ENCODE peak calls at places on chromosomes 13 and 19, in eight cellular contexts. One of them, this sample, is unnamed.

GRCh38 chr13:73993661-73994060 is 140.5 kb downstream of the KLF12 start:
- DNase-seq in mucosa of descending colon: no peak
- DNase-seq in progenitor cell of endocrine pancreas: no peak
- DNase-seq in A673: no peak
- DNase-seq in heart left ventricle: no peak
- DNase-seq in CD4-positive, alpha-beta T cell: no peak
- DNase-seq in foreskin fibroblast: no peak
- DNase-seq in neural crest cell: no peak
- DNase-seq in this sample: no peak

GRCh38 chr13:99662678-99663077 is 161.4 kb downstream of the TM9SF2 start:
- DNase-seq in mucosa of descending colon: no peak
- DNase-seq in progenitor cell of endocrine pancreas: no peak
- DNase-seq in A673: no peak
- DNase-seq in heart left ventricle: no peak
- DNase-seq in CD4-positive, alpha-beta T cell: no peak
- DNase-seq in foreskin fibroblast: no peak
- DNase-seq in neural crest cell: no peak
- DNase-seq in this sample: no peak

GRCh38 chr19:38712161-38712748 is 32.0 kb downstream of the CAPN12 start:
- DNase-seq in mucosa of descending colon: no peak
- DNase-seq in progenitor cell of endocrine pancreas: no peak
- DNase-seq in A673: no peak
- DNase-seq in heart left ventricle: no peak
- DNase-seq in CD4-positive, alpha-beta T cell: no peak
- DNase-seq in foreskin fibroblast: no peak
- DNase-seq in neural crest cell: no peak
- DNase-seq in this sample: no peak

GRCh38 chr19:46133101-46133627 is 8.7 kb upstream of the IGFL3 start:
- DNase-seq in mucosa of descending colon: no peak
- DNase-seq in progenitor cell of endocrine pancreas: peak
- DNase-seq in A673: peak
- DNase-seq in heart left ventricle: no peak
- DNase-seq in CD4-positive, alpha-beta T cell: no peak
- DNase-seq in foreskin fibroblast: peak
- DNase-seq in neural crest cell: peak
- DNase-seq in this sample: no peak

GRCh38 chr19:48963371-48964204 is 1.5 kb upstream of the FTL start:
- DNase-seq in mucosa of descending colon: peak
- DNase-seq in progenitor cell of endocrine pancreas: peak
- DNase-seq in A673: peak
- DNase-seq in heart left ventricle: peak
- DNase-seq in CD4-positive, alpha-beta T cell: no peak
- DNase-seq in foreskin fibroblast: peak
- DNase-seq in neural crest cell: peak
- DNase-seq in this sample: peak

GRCh38 chr13:113930711-113931637 is 42.9 kb downstream of the C13orf46 start:
- DNase-seq in mucosa of descending colon: no peak
- DNase-seq in progenitor cell of endocrine pancreas: no peak
- DNase-seq in A673: no peak
- DNase-seq in heart left ventricle: no peak
- DNase-seq in CD4-positive, alpha-beta T cell: peak
- DNase-seq in foreskin fibroblast: no peak
- DNase-seq in neural crest cell: no peak
- DNase-seq in this sample: peak

GRCh38 chr13:77002590-77003190 is 10.8 kb downstream of the CLN5 start:
- DNase-seq in mucosa of descending colon: no peak
- DNase-seq in progenitor cell of endocrine pancreas: no peak
- DNase-seq in A673: peak
- DNase-seq in heart left ventricle: no peak
- DNase-seq in CD4-positive, alpha-beta T cell: no peak
- DNase-seq in foreskin fibroblast: peak
- DNase-seq in neural crest cell: no peak
- DNase-seq in this sample: no peak

GRCh38 chr13:97892717-97893116 is 60.8 kb upstream of the IPO5 start:
- DNase-seq in mucosa of descending colon: no peak
- DNase-seq in progenitor cell of endocrine pancreas: no peak
- DNase-seq in A673: no peak
- DNase-seq in heart left ventricle: no peak
- DNase-seq in CD4-positive, alpha-beta T cell: no peak
- DNase-seq in foreskin fibroblast: peak
- DNase-seq in neural crest cell: no peak
- DNase-seq in this sample: no peak

GRCh38 chr13:84609716-84610115 is 727.4 kb upstream of the SLITRK1 start:
- DNase-seq in mucosa of descending colon: no peak
- DNase-seq in progenitor cell of endocrine pancreas: no peak
- DNase-seq in A673: peak
- DNase-seq in heart left ventricle: no peak
- DNase-seq in CD4-positive, alpha-beta T cell: no peak
- DNase-seq in foreskin fibroblast: peak
- DNase-seq in neural crest cell: no peak
- DNase-seq in this sample: no peak

GRCh38 chr19:2039959-2040646 is 10.9 kb downstream of the MKNK2 start:
- DNase-seq in mucosa of descending colon: peak
- DNase-seq in progenitor cell of endocrine pancreas: no peak
- DNase-seq in A673: no peak
- DNase-seq in heart left ventricle: peak
- DNase-seq in CD4-positive, alpha-beta T cell: no peak
- DNase-seq in foreskin fibroblast: no peak
- DNase-seq in neural crest cell: no peak
- DNase-seq in this sample: peak

GRCh38 chr19:2040647-2041435 is 10.2 kb downstream of the MKNK2 start:
- DNase-seq in mucosa of descending colon: peak
- DNase-seq in progenitor cell of endocrine pancreas: no peak
- DNase-seq in A673: no peak
- DNase-seq in heart left ventricle: peak
- DNase-seq in CD4-positive, alpha-beta T cell: no peak
- DNase-seq in foreskin fibroblast: no peak
- DNase-seq in neural crest cell: no peak
- DNase-seq in this sample: peak

GRCh38 chr19:2038284-2039081 is 12.6 kb downstream of the MKNK2 start:
- DNase-seq in mucosa of descending colon: peak
- DNase-seq in progenitor cell of endocrine pancreas: no peak
- DNase-seq in A673: no peak
- DNase-seq in heart left ventricle: peak
- DNase-seq in CD4-positive, alpha-beta T cell: no peak
- DNase-seq in foreskin fibroblast: no peak
- DNase-seq in neural crest cell: no peak
- DNase-seq in this sample: no peak

GRCh38 chr19:2037676-2038255 is 13.3 kb downstream of the MKNK2 start:
- DNase-seq in mucosa of descending colon: peak
- DNase-seq in progenitor cell of endocrine pancreas: no peak
- DNase-seq in A673: no peak
- DNase-seq in heart left ventricle: no peak
- DNase-seq in CD4-positive, alpha-beta T cell: no peak
- DNase-seq in foreskin fibroblast: no peak
- DNase-seq in neural crest cell: no peak
- DNase-seq in this sample: no peak

GRCh38 chr19:2039082-2039958 is 11.7 kb downstream of the MKNK2 start:
- DNase-seq in mucosa of descending colon: peak
- DNase-seq in progenitor cell of endocrine pancreas: no peak
- DNase-seq in A673: no peak
- DNase-seq in heart left ventricle: peak
- DNase-seq in CD4-positive, alpha-beta T cell: no peak
- DNase-seq in foreskin fibroblast: no peak
- DNase-seq in neural crest cell: no peak
- DNase-seq in this sample: no peak
- TF ChIP-seq CTCF in mucosa of descending colon: no peak
- TF ChIP-seq CTCF in progenitor cell of endocrine pancreas: no peak
- TF ChIP-seq CTCF in A673: no peak
- TF ChIP-seq CTCF in heart left ventricle: no peak
- TF ChIP-seq CTCF in CD4-positive, alpha-beta T cell: no peak
- TF ChIP-seq CTCF in foreskin fibroblast: no peak
- TF ChIP-seq CTCF in neural crest cell: no peak
- TF ChIP-seq CTCF in this sample: no peak

DNA sequence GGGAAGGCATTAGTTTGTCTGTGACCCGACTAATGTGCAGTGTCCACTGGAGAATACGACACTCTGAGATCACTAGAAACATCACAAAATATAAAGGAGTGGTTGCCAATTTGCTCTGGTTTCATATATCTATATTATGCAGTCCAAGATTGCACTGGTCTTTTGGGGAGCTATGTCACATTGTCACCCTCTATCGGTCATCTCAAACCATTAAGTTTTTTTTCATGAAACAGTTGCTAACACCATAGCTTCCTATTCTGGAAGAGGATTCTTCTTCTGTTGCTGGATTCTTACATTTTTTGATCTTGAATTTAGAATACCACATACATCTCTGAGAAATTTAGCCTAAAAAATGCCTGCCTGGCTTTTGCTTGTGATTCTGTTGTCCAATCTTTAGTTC is 168.6 kb downstream of the LACC1 start:
- DNase-seq in mucosa of descending colon: no peak
- DNase-seq in progenitor cell of endocrine pancreas: no peak
- DNase-seq in A673: peak
- DNase-seq in heart left ventricle: no peak
- DNase-seq in CD4-positive, alpha-beta T cell: no peak
- DNase-seq in foreskin fibroblast: no peak
- DNase-seq in neural crest cell: no peak
- DNase-seq in this sample: no peak
- TF ChIP-seq CTCF in mucosa of descending colon: no peak
- TF ChIP-seq CTCF in progenitor cell of endocrine pancreas: no peak
- TF ChIP-seq CTCF in A673: peak
- TF ChIP-seq CTCF in heart left ventricle: no peak
- TF ChIP-seq CTCF in CD4-positive, alpha-beta T cell: no peak
- TF ChIP-seq CTCF in foreskin fibroblast: no peak
- TF ChIP-seq CTCF in neural crest cell: no peak
- TF ChIP-seq CTCF in this sample: peak

GRCh38 chr19:2540251-2540645 is 64.3 kb downstream of the GADD45B start:
- DNase-seq in mucosa of descending colon: no peak
- DNase-seq in progenitor cell of endocrine pancreas: no peak
- DNase-seq in A673: no peak
- DNase-seq in heart left ventricle: no peak
- DNase-seq in CD4-positive, alpha-beta T cell: no peak
- DNase-seq in foreskin fibroblast: no peak
- DNase-seq in neural crest cell: no peak
- DNase-seq in this sample: no peak

GRCh38 chr19:2543463-2544442 is 67.8 kb downstream of the GADD45B start:
- DNase-seq in mucosa of descending colon: peak
- DNase-seq in progenitor cell of endocrine pancreas: peak
- DNase-seq in A673: peak
- DNase-seq in heart left ventricle: peak
- DNase-seq in CD4-positive, alpha-beta T cell: peak
- DNase-seq in foreskin fibroblast: peak
- DNase-seq in neural crest cell: peak
- DNase-seq in this sample: peak

GRCh38 chr19:2538096-2538757 is 62.3 kb downstream of the GADD45B start:
- DNase-seq in mucosa of descending colon: no peak
- DNase-seq in progenitor cell of endocrine pancreas: no peak
- DNase-seq in A673: no peak
- DNase-seq in heart left ventricle: no peak
- DNase-seq in CD4-positive, alpha-beta T cell: no peak
- DNase-seq in foreskin fibroblast: no peak
- DNase-seq in neural crest cell: no peak
- DNase-seq in this sample: no peak

GRCh38 chr19:2542341-2543069 is 66.6 kb downstream of the GADD45B start:
- DNase-seq in mucosa of descending colon: no peak
- DNase-seq in progenitor cell of endocrine pancreas: no peak
- DNase-seq in A673: no peak
- DNase-seq in heart left ventricle: no peak
- DNase-seq in CD4-positive, alpha-beta T cell: no peak
- DNase-seq in foreskin fibroblast: no peak
- DNase-seq in neural crest cell: no peak
- DNase-seq in this sample: no peak

GRCh38 chr19:2540646-2541454 is 64.9 kb downstream of the GADD45B start:
- DNase-seq in mucosa of descending colon: peak
- DNase-seq in progenitor cell of endocrine pancreas: peak
- DNase-seq in A673: peak
- DNase-seq in heart left ventricle: peak
- DNase-seq in CD4-positive, alpha-beta T cell: no peak
- DNase-seq in foreskin fibroblast: peak
- DNase-seq in neural crest cell: peak
- DNase-seq in this sample: peak
- TF ChIP-seq CTCF in mucosa of descending colon: no peak
- TF ChIP-seq CTCF in progenitor cell of endocrine pancreas: peak
- TF ChIP-seq CTCF in A673: no peak
- TF ChIP-seq CTCF in heart left ventricle: peak
- TF ChIP-seq CTCF in CD4-positive, alpha-beta T cell: no peak
- TF ChIP-seq CTCF in foreskin fibroblast: no peak
- TF ChIP-seq CTCF in neural crest cell: peak
- TF ChIP-seq CTCF in this sample: peak

GRCh38 chr19:2255982-2256685 is at the start of gene JSRP1:
- DNase-seq in mucosa of descending colon: no peak
- DNase-seq in progenitor cell of endocrine pancreas: no peak
- DNase-seq in A673: no peak
- DNase-seq in heart left ventricle: no peak
- DNase-seq in CD4-positive, alpha-beta T cell: no peak
- DNase-seq in foreskin fibroblast: no peak
- DNase-seq in neural crest cell: no peak
- DNase-seq in this sample: no peak

GRCh38 chr19:2255112-2255845 is 938 bp downstream of the JSRP1 start:
- DNase-seq in mucosa of descending colon: no peak
- DNase-seq in progenitor cell of endocrine pancreas: no peak
- DNase-seq in A673: no peak
- DNase-seq in heart left ventricle: no peak
- DNase-seq in CD4-positive, alpha-beta T cell: no peak
- DNase-seq in foreskin fibroblast: no peak
- DNase-seq in neural crest cell: no peak
- DNase-seq in this sample: no peak

GRCh38 chr19:2252481-2253105 is 3.5 kb downstream of the AMH start:
- DNase-seq in mucosa of descending colon: no peak
- DNase-seq in progenitor cell of endocrine pancreas: no peak
- DNase-seq in A673: no peak
- DNase-seq in heart left ventricle: no peak
- DNase-seq in CD4-positive, alpha-beta T cell: no peak
- DNase-seq in foreskin fibroblast: no peak
- DNase-seq in neural crest cell: no peak
- DNase-seq in this sample: no peak

GRCh38 chr19:2253106-2254051 is 2.8 kb downstream of the JSRP1 start:
- DNase-seq in mucosa of descending colon: no peak
- DNase-seq in progenitor cell of endocrine pancreas: no peak
- DNase-seq in A673: no peak
- DNase-seq in heart left ventricle: no peak
- DNase-seq in CD4-positive, alpha-beta T cell: no peak
- DNase-seq in foreskin fibroblast: no peak
- DNase-seq in neural crest cell: peak
- DNase-seq in this sample: peak

DNA sequence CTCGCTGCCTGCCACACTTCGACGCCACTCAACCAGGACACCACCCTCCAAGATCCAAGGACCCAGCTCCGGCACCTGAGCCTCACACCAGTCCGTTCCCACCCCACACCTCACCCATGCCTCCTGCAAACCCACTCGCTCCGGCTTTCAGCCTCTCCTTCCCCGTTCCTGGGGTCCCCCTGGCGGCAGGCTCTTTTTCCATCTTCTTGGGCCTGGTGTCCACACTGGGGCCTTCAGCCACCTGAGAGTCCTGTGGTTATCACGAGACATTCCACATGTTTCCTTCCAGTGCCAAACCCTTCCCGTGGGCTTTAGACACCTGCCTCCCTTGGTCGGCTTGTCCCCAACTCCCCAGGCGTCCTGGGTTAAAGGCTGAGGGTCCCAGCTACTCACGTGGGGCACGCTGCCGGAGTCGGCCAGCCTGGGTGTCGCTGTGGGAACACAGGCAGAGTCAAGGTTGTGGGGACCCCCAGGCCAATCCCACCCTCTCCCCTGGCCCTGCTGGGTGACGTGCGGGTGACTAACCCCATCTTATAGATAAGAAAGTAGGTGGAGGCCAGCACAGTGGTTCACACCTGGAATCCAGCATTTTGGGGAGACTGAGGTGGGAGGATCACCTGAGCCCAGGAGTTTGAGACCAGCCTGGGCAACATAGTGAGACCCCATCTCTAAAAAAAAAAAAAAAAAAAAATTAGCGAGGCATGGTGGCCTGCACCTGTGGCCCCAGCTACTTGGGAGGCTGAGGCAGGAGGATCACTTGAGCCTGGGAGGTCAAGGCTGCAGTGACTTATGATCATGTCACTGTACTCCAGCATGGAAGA is 2.0 kb downstream of the JSRP1 start:
- DNase-seq in mucosa of descending colon: no peak
- DNase-seq in progenitor cell of endocrine pancreas: peak
- DNase-seq in A673: no peak
- DNase-seq in heart left ventricle: no peak
- DNase-seq in CD4-positive, alpha-beta T cell: no peak
- DNase-seq in foreskin fibroblast: no peak
- DNase-seq in neural crest cell: peak
- DNase-seq in this sample: peak
- TF ChIP-seq CTCF in mucosa of descending colon: no peak
- TF ChIP-seq CTCF in progenitor cell of endocrine pancreas: peak
- TF ChIP-seq CTCF in A673: no peak
- TF ChIP-seq CTCF in heart left ventricle: no peak
- TF ChIP-seq CTCF in CD4-positive, alpha-beta T cell: no peak
- TF ChIP-seq CTCF in foreskin fibroblast: peak
- TF ChIP-seq CTCF in neural crest cell: peak
- TF ChIP-seq CTCF in this sample: peak

This sample was measured in type B pancreatic cell.